ENCODE peak calls at places on chromosome 12, in eight cellular contexts. W is fibroblast of lung, N is spleen, K is RWPE2, S is transverse colon, E is vagina, U is H9, Z is dorsolateral prefrontal cortex. A is an unnamed sample.

GRCh38 chr12:69610126-69610525 is 581 bp downstream of the LRRC10 start:
- DNase-seq in Z (no peak), S (no peak), W (no peak), K (no peak), N (no peak), U (no peak), E (no peak), A (no peak)

GRCh38 chr12:108759914-108760313 is 28.6 kb upstream of the CORO1C start:
- DNase-seq in U (no peak), N (peak), S (no peak), Z (peak), K (no peak), W (no peak), E (no peak), A (no peak)

GRCh38 chr12:67449591-67450052 is 180.5 kb downstream of the CAND1 start:
- DNase-seq in Z (no peak), W (no peak), S (no peak), E (no peak), K (no peak), N (no peak), U (no peak), A (no peak)

GRCh38 chr12:121443911-121444841 is 44.3 kb downstream of the RNF34 start:
- DNase-seq in W (no peak), N (no peak), U (peak), E (no peak), Z (no peak), K (no peak), S (peak), A (no peak)

GRCh38 chr12:29230800-29231560 is 81.9 kb downstream of the FAR2 start:
- DNase-seq in Z (no peak), N (no peak), U (no peak), K (no peak), E (no peak), W (no peak), S (no peak), A (no peak)

GRCh38 chr12:122980192-122981035 is at the start of gene ARL6IP4:
- DNase-seq in W (peak), Z (no peak), E (no peak), N (peak), K (peak), U (no peak), S (peak), A (peak)

GRCh38 chr12:69091447-69092022 is 147.8 kb upstream of the CPSF6 start:
- DNase-seq in Z (no peak), N (no peak), W (no peak), K (no peak), S (no peak), E (no peak), U (no peak), A (no peak)

GRCh38 chr12:48489012-48489411 is 6.7 kb downstream of the C12orf54 start:
- DNase-seq in Z (no peak), U (no peak), K (no peak), N (no peak), E (no peak), S (no peak), W (no peak), A (no peak)

GRCh38 chr12:122067966-122068365 is 10.6 kb upstream of the MLXIP start:
- DNase-seq in Z (no peak), U (no peak), S (peak), N (peak), W (peak), E (no peak), K (no peak), A (no peak)

GRCh38 chr12:104215638-104216297 is at the start of gene TXNRD1:
- DNase-seq in S (peak), N (peak), K (peak), E (peak), U (peak), W (peak), Z (peak), A (peak)

GRCh38 chr12:92829683-92830282 is 99.3 kb downstream of the EEA1 start:
- DNase-seq in N (no peak), W (no peak), U (no peak), Z (no peak), K (no peak), E (no peak), S (no peak), A (no peak)

GRCh38 chr12:96225003-96225855 is 31.1 kb downstream of the ELK3 start:
- DNase-seq in U (no peak), N (no peak), K (peak), W (no peak), S (no peak), E (no peak), Z (no peak), A (no peak)

GRCh38 chr12:100671396-100672074 is 98.1 kb downstream of the GAS2L3 start:
- DNase-seq in W (no peak), N (no peak), S (no peak), E (no peak), K (no peak), Z (no peak), U (no peak), A (no peak)

GRCh38 chr12:6215932-6216494 is 15.8 kb downstream of the CD9 start:
- DNase-seq in W (peak), Z (peak), E (no peak), N (no peak), U (peak), K (peak), S (peak), A (peak)

GRCh38 chr12:26239508-26240328 is 44.3 kb downstream of the SSPN start:
- DNase-seq in U (no peak), Z (peak), S (no peak), W (peak), N (no peak), E (no peak), K (no peak), A (no peak)

GRCh38 chr12:10779103-10779502 is 23.3 kb downstream of the TAS2R7 start:
- DNase-seq in Z (no peak), W (no peak), K (no peak), N (no peak), U (no peak), S (no peak), E (no peak), A (peak)
- H3K27ac ChIP-seq in Z (no peak), W (no peak), K (no peak), N (no peak), U (no peak), S (no peak), E (no peak), A (no peak)

DNA sequence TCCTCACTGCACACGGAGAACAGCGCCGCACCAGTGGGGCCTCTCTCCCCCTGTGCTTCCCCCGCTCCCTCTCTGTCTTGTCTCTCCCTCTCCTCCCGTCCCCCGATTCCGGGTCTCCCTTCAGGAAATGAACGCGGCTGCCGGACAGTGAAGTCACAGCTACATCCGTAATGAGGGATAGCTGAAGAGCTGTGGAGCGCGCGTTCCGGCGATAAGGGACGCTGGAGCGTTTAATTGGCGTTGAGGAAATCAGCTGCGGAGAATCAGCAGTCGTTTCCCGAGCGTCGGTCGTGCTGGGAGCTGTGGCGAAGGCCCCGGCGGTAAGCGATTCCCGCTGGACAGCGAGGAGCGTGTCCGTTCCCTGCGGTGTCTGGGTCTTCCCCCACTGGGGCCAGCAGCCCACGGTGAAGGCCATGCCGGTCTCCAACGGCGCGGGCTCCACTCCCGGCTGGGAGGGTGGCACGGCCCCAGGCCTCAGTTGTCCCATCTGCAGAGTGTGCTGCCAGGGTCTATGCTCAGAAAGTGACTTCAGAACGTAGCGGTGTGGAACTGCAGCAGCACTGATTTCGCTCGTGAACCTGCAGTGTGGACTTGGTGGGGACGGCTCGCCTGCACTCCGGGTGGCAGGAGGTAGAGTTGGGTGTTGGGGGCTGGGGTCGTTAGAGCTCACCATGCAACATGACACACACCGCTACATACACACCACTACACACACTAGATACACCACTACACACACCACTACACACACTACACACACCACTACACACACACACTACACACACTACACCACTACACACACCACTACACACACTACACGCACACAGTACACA is 10.9 kb downstream of the NOC4L start:
- DNase-seq in K (no peak), W (no peak), S (no peak), N (peak), U (no peak), E (no peak), Z (no peak), A (no peak)
- H3K27ac ChIP-seq in K (no peak), W (no peak), S (no peak), N (no peak), U (no peak), E (no peak), Z (no peak), A (no peak)

DNA sequence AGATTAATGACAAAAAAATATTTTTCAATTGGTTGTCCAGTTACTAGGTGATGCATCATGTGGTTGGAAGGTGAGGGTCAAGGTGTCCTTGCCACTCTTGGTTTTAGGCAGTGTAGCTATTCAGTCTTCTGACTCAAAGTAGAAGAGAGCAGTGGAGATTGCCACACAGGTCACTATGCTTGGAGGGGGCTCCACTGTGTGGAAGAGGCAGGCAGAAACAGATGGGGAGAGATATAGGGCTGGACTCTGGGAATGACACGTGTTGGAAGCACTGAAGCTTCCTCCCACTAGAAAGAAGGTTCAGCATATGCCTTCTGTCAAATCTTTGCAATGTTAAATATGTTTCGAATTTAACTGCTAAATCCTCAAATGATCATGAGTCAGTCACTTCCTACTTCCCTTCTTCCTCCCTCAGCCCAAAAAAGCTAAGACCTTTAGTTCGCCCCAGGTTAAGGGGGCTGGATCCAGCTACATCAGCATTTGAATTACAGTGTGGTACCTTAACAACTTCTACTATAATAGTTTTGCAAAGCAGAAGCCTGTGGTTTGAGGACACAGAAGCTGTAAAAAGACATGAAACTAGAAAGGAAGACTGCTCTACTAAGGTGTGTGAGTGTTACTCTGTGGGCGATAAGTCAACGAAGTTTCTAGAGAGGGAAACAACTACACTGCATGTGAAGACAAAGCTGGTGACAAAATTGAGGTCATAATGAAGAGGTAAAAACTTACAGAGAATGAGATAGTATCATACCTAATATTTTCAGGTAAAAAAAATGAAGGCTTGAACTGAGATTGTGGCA is 228.0 kb downstream of the NELL2 start:
- DNase-seq in S (no peak), Z (no peak), U (no peak), K (no peak), E (no peak), N (no peak), W (no peak), A (no peak)
- H3K27ac ChIP-seq in S (no peak), Z (no peak), U (no peak), K (no peak), E (no peak), N (no peak), W (no peak), A (no peak)

GRCh38 chr12:113359133-113359938 is 949 bp downstream of the PLBD2 start:
- DNase-seq in W (peak), Z (peak), S (peak), N (no peak), U (no peak), K (no peak), E (peak), A (no peak)
- H3K27ac ChIP-seq in W (peak), Z (peak), S (peak), N (peak), U (no peak), K (no peak), E (peak), A (no peak)

DNA sequence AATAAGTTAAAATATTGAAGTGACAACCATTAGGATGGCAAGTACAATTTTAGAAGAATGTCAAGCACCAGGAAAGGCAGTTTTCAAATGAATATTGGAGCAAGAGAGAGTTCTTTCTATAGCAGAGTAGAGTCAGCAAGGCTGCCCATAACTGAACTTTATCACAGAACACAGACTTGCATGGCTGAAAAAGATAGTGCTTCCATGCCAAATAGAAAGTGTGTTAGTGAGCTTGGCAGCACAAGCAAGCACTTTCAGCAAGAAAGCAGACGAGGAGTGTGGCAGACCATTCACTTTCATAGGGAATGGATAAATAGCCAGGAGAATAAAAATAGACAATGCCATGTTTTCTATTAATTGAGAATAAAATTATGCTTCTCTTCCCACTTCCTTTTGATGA is 647.0 kb upstream of the MGAT4C start:
- DNase-seq in N (no peak), E (no peak), U (no peak), S (no peak), W (no peak), Z (no peak), K (no peak), A (no peak)
- H3K27ac ChIP-seq in N (no peak), E (no peak), U (no peak), S (no peak), W (no peak), Z (no peak), K (no peak), A (no peak)

GRCh38 chr12:52951126-52951525 is 2.2 kb downstream of the KRT18 start:
- DNase-seq in W (no peak), E (no peak), S (no peak), K (no peak), N (no peak), U (no peak), Z (no peak), A (peak)

GRCh38 chr12:52947738-52948423 is 1.0 kb upstream of the KRT18 start:
- DNase-seq in K (no peak), S (no peak), E (no peak), Z (no peak), N (no peak), U (peak), W (no peak), A (peak)

GRCh38 chr12:52950553-52950952 is 1.6 kb downstream of the KRT18 start:
- DNase-seq in W (no peak), N (no peak), Z (no peak), E (no peak), S (no peak), U (no peak), K (no peak), A (peak)

GRCh38 chr12:52951640-52952039 is 2.7 kb downstream of the KRT18 start:
- DNase-seq in U (no peak), Z (no peak), S (no peak), E (no peak), W (no peak), K (no peak), N (no peak), A (peak)

DNA sequence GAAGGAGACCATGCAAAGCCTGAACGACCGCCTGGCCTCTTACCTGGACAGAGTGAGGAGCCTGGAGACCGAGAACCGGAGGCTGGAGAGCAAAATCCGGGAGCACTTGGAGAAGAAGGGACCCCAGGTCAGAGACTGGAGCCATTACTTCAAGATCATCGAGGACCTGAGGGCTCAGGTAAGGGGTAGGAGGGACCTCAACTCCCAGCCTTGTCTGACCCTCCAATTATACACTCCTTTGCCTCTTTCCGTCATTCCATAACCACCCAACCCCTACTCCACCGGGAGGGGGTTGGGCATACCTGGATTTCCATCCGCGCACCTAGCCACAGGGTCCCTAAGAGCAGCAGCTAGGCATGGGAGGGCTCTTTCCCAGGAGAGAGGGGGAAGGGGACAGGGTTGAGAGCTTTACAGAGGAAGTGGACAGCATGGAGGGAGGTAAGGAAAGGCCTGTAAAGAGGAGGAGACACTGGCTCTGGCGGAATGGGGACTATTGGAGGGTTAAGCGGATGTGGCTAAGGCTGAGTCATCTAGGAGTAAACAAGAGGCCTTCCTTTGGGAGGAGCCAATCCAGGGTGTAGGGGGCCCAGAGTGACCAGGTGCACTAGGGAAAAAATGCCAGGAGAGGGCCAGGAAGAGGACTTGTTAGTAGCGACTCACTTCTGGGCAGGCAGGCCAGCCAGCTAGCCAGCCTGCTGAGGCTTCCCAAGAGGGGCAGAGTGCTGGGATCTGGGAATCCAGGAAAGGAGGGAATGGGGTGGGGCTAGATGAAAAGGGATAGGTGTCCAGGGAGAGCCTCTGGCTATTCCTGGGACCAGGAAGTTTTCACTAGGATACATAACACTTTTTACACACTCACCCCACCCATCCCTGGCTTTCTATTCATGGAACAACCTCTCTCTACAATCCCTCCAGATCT is 754 bp downstream of the KRT18 start:
- DNase-seq in Z (no peak), N (no peak), K (peak), E (no peak), U (peak), W (peak), S (peak), A (peak)
- H3K27ac ChIP-seq in Z (no peak), N (peak), K (peak), E (peak), U (peak), W (no peak), S (peak), A (no peak)

A was measured in endodermal cell.